ENCODE peak calls at places on chromosomes 2 and 18, in nine cellular contexts. One of them, this sample, is unnamed.

GRCh38 chr18:32271649-32272324 is 81.9 kb downstream of the MEP1B start:
- DNase-seq in sigmoid colon: no peak
- DNase-seq in NCI-H1436: peak; percentile 24
- DNase-seq in stimulated activated naive CD4-positive, alpha-beta T cell treated with Interleukin-2 at 50 U/mL for 16 hours: no peak
- DNase-seq in frontal cortex: peak; percentile 59
- DNase-seq in memory B cell: no peak
- DNase-seq in T-helper 2 cell: no peak
- DNase-seq in hippocampal formation: peak; percentile 13
- DNase-seq in T-helper 17 cell: no peak
- DNase-seq in this sample: peak; percentile 8

GRCh38 chr18:77316013-77316412 is 66.4 kb downstream of the GALR1 start:
- DNase-seq in sigmoid colon: no peak
- DNase-seq in NCI-H1436: no peak
- DNase-seq in stimulated activated naive CD4-positive, alpha-beta T cell treated with Interleukin-2 at 50 U/mL for 16 hours: no peak
- DNase-seq in frontal cortex: no peak
- DNase-seq in memory B cell: no peak
- DNase-seq in T-helper 2 cell: no peak
- DNase-seq in hippocampal formation: no peak
- DNase-seq in T-helper 17 cell: no peak
- DNase-seq in this sample: no peak

GRCh38 chr2:11498543-11499034 is 32.6 kb upstream of the E2F6 start:
- DNase-seq in sigmoid colon: peak; percentile 83
- DNase-seq in NCI-H1436: no peak
- DNase-seq in stimulated activated naive CD4-positive, alpha-beta T cell treated with Interleukin-2 at 50 U/mL for 16 hours: no peak
- DNase-seq in frontal cortex: no peak
- DNase-seq in memory B cell: no peak
- DNase-seq in T-helper 2 cell: no peak
- DNase-seq in hippocampal formation: peak; percentile 67
- DNase-seq in T-helper 17 cell: no peak
- DNase-seq in this sample: peak; percentile 16

GRCh38 chr2:36461039-36461681 is 105.6 kb downstream of the CRIM1 start:
- DNase-seq in sigmoid colon: no peak
- DNase-seq in NCI-H1436: no peak
- DNase-seq in stimulated activated naive CD4-positive, alpha-beta T cell treated with Interleukin-2 at 50 U/mL for 16 hours: no peak
- DNase-seq in frontal cortex: peak; percentile 20
- DNase-seq in memory B cell: no peak
- DNase-seq in T-helper 2 cell: no peak
- DNase-seq in hippocampal formation: no peak
- DNase-seq in T-helper 17 cell: no peak
- DNase-seq in this sample: peak; percentile 88

GRCh38 chr18:65298422-65298821 is 452.4 kb upstream of the CDH7 start:
- DNase-seq in sigmoid colon: no peak
- DNase-seq in NCI-H1436: no peak
- DNase-seq in stimulated activated naive CD4-positive, alpha-beta T cell treated with Interleukin-2 at 50 U/mL for 16 hours: no peak
- DNase-seq in frontal cortex: no peak
- DNase-seq in memory B cell: no peak
- DNase-seq in T-helper 2 cell: no peak
- DNase-seq in hippocampal formation: no peak
- DNase-seq in T-helper 17 cell: no peak
- DNase-seq in this sample: no peak

GRCh38 chr2:195468771-195469170 is 188.3 kb upstream of the SLC39A10 start:
- DNase-seq in sigmoid colon: no peak
- DNase-seq in NCI-H1436: no peak
- DNase-seq in stimulated activated naive CD4-positive, alpha-beta T cell treated with Interleukin-2 at 50 U/mL for 16 hours: no peak
- DNase-seq in frontal cortex: no peak
- DNase-seq in memory B cell: no peak
- DNase-seq in T-helper 2 cell: no peak
- DNase-seq in hippocampal formation: no peak
- DNase-seq in T-helper 17 cell: no peak
- DNase-seq in this sample: no peak

GRCh38 chr2:58137856-58138255 is 91.2 kb downstream of the VRK2 start:
- DNase-seq in sigmoid colon: no peak
- DNase-seq in NCI-H1436: no peak
- DNase-seq in stimulated activated naive CD4-positive, alpha-beta T cell treated with Interleukin-2 at 50 U/mL for 16 hours: no peak
- DNase-seq in frontal cortex: no peak
- DNase-seq in memory B cell: no peak
- DNase-seq in T-helper 2 cell: no peak
- DNase-seq in hippocampal formation: no peak
- DNase-seq in T-helper 17 cell: no peak
- DNase-seq in this sample: no peak

GRCh38 chr2:197108758-197109157 is 182.3 kb upstream of the PGAP1 start:
- DNase-seq in sigmoid colon: peak; percentile 91
- DNase-seq in NCI-H1436: no peak
- DNase-seq in stimulated activated naive CD4-positive, alpha-beta T cell treated with Interleukin-2 at 50 U/mL for 16 hours: no peak
- DNase-seq in frontal cortex: peak; percentile 20
- DNase-seq in memory B cell: no peak
- DNase-seq in T-helper 2 cell: no peak
- DNase-seq in hippocampal formation: peak; percentile 20
- DNase-seq in T-helper 17 cell: no peak
- DNase-seq in this sample: no peak

GRCh38 chr2:196277002-196277401 is 105.6 kb upstream of the STK17B start:
- DNase-seq in sigmoid colon: no peak
- DNase-seq in NCI-H1436: no peak
- DNase-seq in stimulated activated naive CD4-positive, alpha-beta T cell treated with Interleukin-2 at 50 U/mL for 16 hours: no peak
- DNase-seq in frontal cortex: no peak
- DNase-seq in memory B cell: peak; percentile 54
- DNase-seq in T-helper 2 cell: no peak
- DNase-seq in hippocampal formation: no peak
- DNase-seq in T-helper 17 cell: no peak
- DNase-seq in this sample: peak; percentile 28

GRCh38 chr2:204705243-204705971 is 160.1 kb downstream of the PARD3B start:
- DNase-seq in sigmoid colon: no peak
- DNase-seq in NCI-H1436: no peak
- DNase-seq in stimulated activated naive CD4-positive, alpha-beta T cell treated with Interleukin-2 at 50 U/mL for 16 hours: no peak
- DNase-seq in frontal cortex: no peak
- DNase-seq in memory B cell: no peak
- DNase-seq in T-helper 2 cell: no peak
- DNase-seq in hippocampal formation: no peak
- DNase-seq in T-helper 17 cell: no peak
- DNase-seq in this sample: peak; percentile 49

GRCh38 chr2:141482697-141483096 is 648.1 kb downstream of the LRP1B start:
- DNase-seq in sigmoid colon: no peak
- DNase-seq in NCI-H1436: no peak
- DNase-seq in stimulated activated naive CD4-positive, alpha-beta T cell treated with Interleukin-2 at 50 U/mL for 16 hours: no peak
- DNase-seq in frontal cortex: no peak
- DNase-seq in memory B cell: no peak
- DNase-seq in T-helper 2 cell: no peak
- DNase-seq in hippocampal formation: no peak
- DNase-seq in T-helper 17 cell: no peak
- DNase-seq in this sample: no peak

GRCh38 chr2:178796079-178796677 is 11.0 kb downstream of the TTN start:
- DNase-seq in sigmoid colon: no peak
- DNase-seq in NCI-H1436: peak; percentile 31
- DNase-seq in stimulated activated naive CD4-positive, alpha-beta T cell treated with Interleukin-2 at 50 U/mL for 16 hours: no peak
- DNase-seq in frontal cortex: peak; percentile 21
- DNase-seq in memory B cell: peak; percentile 14
- DNase-seq in T-helper 2 cell: no peak
- DNase-seq in hippocampal formation: no peak
- DNase-seq in T-helper 17 cell: no peak
- DNase-seq in this sample: peak; percentile 10

GRCh38 chr18:70671889-70672551 is 383.2 kb downstream of the SOCS6 start:
- DNase-seq in sigmoid colon: no peak
- DNase-seq in NCI-H1436: no peak
- DNase-seq in stimulated activated naive CD4-positive, alpha-beta T cell treated with Interleukin-2 at 50 U/mL for 16 hours: no peak
- DNase-seq in frontal cortex: peak; percentile 8
- DNase-seq in memory B cell: no peak
- DNase-seq in T-helper 2 cell: no peak
- DNase-seq in hippocampal formation: no peak
- DNase-seq in T-helper 17 cell: no peak
- DNase-seq in this sample: no peak

GRCh38 chr2:222969491-222969890 is 82.5 kb upstream of the KCNE4 start:
- DNase-seq in sigmoid colon: no peak
- DNase-seq in NCI-H1436: no peak
- DNase-seq in stimulated activated naive CD4-positive, alpha-beta T cell treated with Interleukin-2 at 50 U/mL for 16 hours: no peak
- DNase-seq in frontal cortex: no peak
- DNase-seq in memory B cell: no peak
- DNase-seq in T-helper 2 cell: no peak
- DNase-seq in hippocampal formation: no peak
- DNase-seq in T-helper 17 cell: no peak
- DNase-seq in this sample: no peak

GRCh38 chr18:55328301-55328700 is 259.7 kb downstream of the TCF4 start:
- DNase-seq in sigmoid colon: no peak
- DNase-seq in NCI-H1436: no peak
- DNase-seq in stimulated activated naive CD4-positive, alpha-beta T cell treated with Interleukin-2 at 50 U/mL for 16 hours: no peak
- DNase-seq in frontal cortex: no peak
- DNase-seq in memory B cell: no peak
- DNase-seq in T-helper 2 cell: no peak
- DNase-seq in hippocampal formation: no peak
- DNase-seq in T-helper 17 cell: no peak
- DNase-seq in this sample: no peak